ENCODE peak calls at places on chromosomes 16 and 17, in ten cellular contexts. One of them, this sample, is unnamed.

GRCh38 chr17:62819511-62820221 is 11.6 kb upstream of the MARCHF10 start:
- DNase-seq in psoas muscle: peak; percentile 62
- DNase-seq in GM23338: peak; percentile 64
- DNase-seq in fibroblast of lung: peak; percentile 99
- DNase-seq in heart right ventricle: peak; percentile 15
- DNase-seq in mesendoderm: peak; percentile 95
- DNase-seq in IMR-90: peak; percentile 99
- DNase-seq in kidney epithelial cell: peak; percentile 97
- DNase-seq in heart left ventricle: peak; percentile 45
- DNase-seq in CD4-positive, alpha-beta memory T cell: no peak
- DNase-seq in this sample: no peak

GRCh38 chr16:87303431-87303930 is 13.7 kb downstream of the C16orf95 start:
- DNase-seq in heart left ventricle: no peak
- DNase-seq in mesendoderm: no peak
- DNase-seq in fibroblast of lung: peak; percentile 19
- DNase-seq in CD4-positive, alpha-beta memory T cell: no peak
- DNase-seq in kidney epithelial cell: no peak
- DNase-seq in GM23338: no peak
- DNase-seq in heart right ventricle: no peak
- DNase-seq in psoas muscle: no peak
- DNase-seq in IMR-90: peak; percentile 18
- DNase-seq in this sample: no peak

GRCh38 chr17:15233022-15233805 is 31.9 kb downstream of the PMP22 start:
- DNase-seq in heart left ventricle: peak; percentile 29
- DNase-seq in CD4-positive, alpha-beta memory T cell: no peak
- DNase-seq in heart right ventricle: no peak
- DNase-seq in IMR-90: peak; percentile 75
- DNase-seq in GM23338: peak; percentile 54
- DNase-seq in kidney epithelial cell: no peak
- DNase-seq in fibroblast of lung: peak; percentile 50
- DNase-seq in mesendoderm: peak; percentile 76
- DNase-seq in psoas muscle: no peak
- DNase-seq in this sample: no peak

GRCh38 chr17:64151016-64151368 is 21.0 kb upstream of the ERN1 start:
- DNase-seq in IMR-90: no peak
- DNase-seq in heart right ventricle: no peak
- DNase-seq in mesendoderm: no peak
- DNase-seq in GM23338: no peak
- DNase-seq in psoas muscle: no peak
- DNase-seq in fibroblast of lung: no peak
- DNase-seq in heart left ventricle: no peak
- DNase-seq in CD4-positive, alpha-beta memory T cell: no peak
- DNase-seq in kidney epithelial cell: no peak
- DNase-seq in this sample: no peak

GRCh38 chr17:32912218-32912897 is 15.6 kb upstream of the TMEM98 start:
- DNase-seq in heart left ventricle: peak; percentile 39
- DNase-seq in CD4-positive, alpha-beta memory T cell: no peak
- DNase-seq in fibroblast of lung: peak; percentile 62
- DNase-seq in kidney epithelial cell: peak; percentile 44
- DNase-seq in mesendoderm: peak; percentile 72
- DNase-seq in GM23338: peak; percentile 49
- DNase-seq in IMR-90: peak; percentile 76
- DNase-seq in heart right ventricle: peak; percentile 29
- DNase-seq in psoas muscle: peak; percentile 48
- DNase-seq in this sample: peak; percentile 88

GRCh38 chr17:76446449-76447231 is 6.3 kb downstream of the UBE2O start:
- DNase-seq in GM23338: peak; percentile 64
- DNase-seq in heart left ventricle: no peak
- DNase-seq in IMR-90: peak; percentile 92
- DNase-seq in mesendoderm: peak; percentile 86
- DNase-seq in heart right ventricle: no peak
- DNase-seq in fibroblast of lung: peak; percentile 92
- DNase-seq in kidney epithelial cell: peak; percentile 70
- DNase-seq in CD4-positive, alpha-beta memory T cell: no peak
- DNase-seq in psoas muscle: no peak
- DNase-seq in this sample: no peak

GRCh38 chr17:63834431-63835166 is 7.1 kb upstream of the FTSJ3 start:
- DNase-seq in fibroblast of lung: peak; percentile 82
- DNase-seq in psoas muscle: peak; percentile 59
- DNase-seq in GM23338: peak; percentile 90
- DNase-seq in heart left ventricle: peak; percentile 47
- DNase-seq in CD4-positive, alpha-beta memory T cell: peak; percentile 64
- DNase-seq in kidney epithelial cell: no peak
- DNase-seq in mesendoderm: peak; percentile 95
- DNase-seq in IMR-90: peak; percentile 85
- DNase-seq in heart right ventricle: no peak
- DNase-seq in this sample: no peak

GRCh38 chr17:7177954-7178477 is 1.2 kb downstream of the ASGR1 start:
- DNase-seq in CD4-positive, alpha-beta memory T cell: no peak
- DNase-seq in fibroblast of lung: peak; percentile 48
- DNase-seq in IMR-90: peak; percentile 71
- DNase-seq in psoas muscle: no peak
- DNase-seq in heart left ventricle: no peak
- DNase-seq in heart right ventricle: no peak
- DNase-seq in GM23338: peak; percentile 74
- DNase-seq in mesendoderm: peak; percentile 72
- DNase-seq in kidney epithelial cell: no peak
- DNase-seq in this sample: peak; percentile 13

GRCh38 chr17:21066394-21066793 is 23.6 kb upstream of the USP22 start:
- DNase-seq in CD4-positive, alpha-beta memory T cell: no peak
- DNase-seq in heart left ventricle: no peak
- DNase-seq in GM23338: no peak
- DNase-seq in kidney epithelial cell: no peak
- DNase-seq in IMR-90: no peak
- DNase-seq in psoas muscle: no peak
- DNase-seq in fibroblast of lung: no peak
- DNase-seq in heart right ventricle: no peak
- DNase-seq in mesendoderm: no peak
- DNase-seq in this sample: no peak

GRCh38 chr17:59803377-59803757 is 89.4 kb downstream of the TUBD1 start:
- DNase-seq in mesendoderm: no peak
- DNase-seq in psoas muscle: no peak
- DNase-seq in CD4-positive, alpha-beta memory T cell: no peak
- DNase-seq in heart right ventricle: no peak
- DNase-seq in GM23338: no peak
- DNase-seq in fibroblast of lung: no peak
- DNase-seq in IMR-90: no peak
- DNase-seq in heart left ventricle: no peak
- DNase-seq in kidney epithelial cell: no peak
- DNase-seq in this sample: no peak

GRCh38 chr17:64264891-64265290 is 1.8 kb upstream of the TEX2 start:
- DNase-seq in IMR-90: no peak
- DNase-seq in mesendoderm: no peak
- DNase-seq in CD4-positive, alpha-beta memory T cell: no peak
- DNase-seq in psoas muscle: no peak
- DNase-seq in heart left ventricle: no peak
- DNase-seq in heart right ventricle: no peak
- DNase-seq in kidney epithelial cell: no peak
- DNase-seq in GM23338: no peak
- DNase-seq in fibroblast of lung: no peak
- DNase-seq in this sample: no peak

GRCh38 chr17:37713028-37713431 is 31.8 kb downstream of the HNF1B start:
- DNase-seq in GM23338: no peak
- DNase-seq in kidney epithelial cell: no peak
- DNase-seq in IMR-90: no peak
- DNase-seq in mesendoderm: no peak
- DNase-seq in heart left ventricle: no peak
- DNase-seq in psoas muscle: no peak
- DNase-seq in heart right ventricle: no peak
- DNase-seq in CD4-positive, alpha-beta memory T cell: no peak
- DNase-seq in fibroblast of lung: no peak
- DNase-seq in this sample: peak; percentile 61

GRCh38 chr17:20243524-20243923 is 223.8 kb downstream of the LGALS9B start:
- DNase-seq in CD4-positive, alpha-beta memory T cell: no peak
- DNase-seq in GM23338: no peak
- DNase-seq in heart left ventricle: no peak
- DNase-seq in heart right ventricle: no peak
- DNase-seq in psoas muscle: no peak
- DNase-seq in mesendoderm: no peak
- DNase-seq in kidney epithelial cell: no peak
- DNase-seq in IMR-90: peak; percentile 37
- DNase-seq in fibroblast of lung: peak; percentile 80
- DNase-seq in this sample: no peak

GRCh38 chr16:26554030-26554429 is 512.7 kb upstream of the C16orf82 start:
- DNase-seq in mesendoderm: no peak
- DNase-seq in fibroblast of lung: no peak
- DNase-seq in GM23338: no peak
- DNase-seq in heart left ventricle: no peak
- DNase-seq in IMR-90: no peak
- DNase-seq in psoas muscle: no peak
- DNase-seq in kidney epithelial cell: no peak
- DNase-seq in CD4-positive, alpha-beta memory T cell: no peak
- DNase-seq in heart right ventricle: no peak
- DNase-seq in this sample: no peak

GRCh38 chr17:45371414-45372324 is 54.8 kb upstream of the MAP3K14 start:
- DNase-seq in mesendoderm: peak; percentile 99
- DNase-seq in psoas muscle: peak; percentile 90
- DNase-seq in CD4-positive, alpha-beta memory T cell: no peak
- DNase-seq in GM23338: peak; percentile 95
- DNase-seq in fibroblast of lung: peak; percentile 98
- DNase-seq in kidney epithelial cell: peak; percentile 83
- DNase-seq in heart right ventricle: peak; percentile 80
- DNase-seq in IMR-90: peak; percentile 96
- DNase-seq in heart left ventricle: peak; percentile 82
- DNase-seq in this sample: peak; percentile 78

GRCh38 chr16:65500007-65500406 is 378.1 kb upstream of the CDH11 start:
- DNase-seq in mesendoderm: peak; percentile 23
- DNase-seq in IMR-90: peak; percentile 31
- DNase-seq in psoas muscle: no peak
- DNase-seq in heart right ventricle: no peak
- DNase-seq in heart left ventricle: no peak
- DNase-seq in kidney epithelial cell: no peak
- DNase-seq in CD4-positive, alpha-beta memory T cell: no peak
- DNase-seq in GM23338: no peak
- DNase-seq in fibroblast of lung: peak; percentile 69
- DNase-seq in this sample: no peak

GRCh38 chr16:85522842-85523601 is 90.1 kb upstream of the GSE1 start:
- DNase-seq in IMR-90: peak; percentile 24
- DNase-seq in kidney epithelial cell: no peak
- DNase-seq in psoas muscle: no peak
- DNase-seq in CD4-positive, alpha-beta memory T cell: no peak
- DNase-seq in GM23338: no peak
- DNase-seq in fibroblast of lung: peak; percentile 36
- DNase-seq in heart right ventricle: peak; percentile 68
- DNase-seq in mesendoderm: peak; percentile 53
- DNase-seq in heart left ventricle: peak; percentile 56
- DNase-seq in this sample: no peak

GRCh38 chr17:20187049-20187448 is 177.9 kb downstream of the SPECC1 start:
- DNase-seq in kidney epithelial cell: no peak
- DNase-seq in heart left ventricle: no peak
- DNase-seq in psoas muscle: no peak
- DNase-seq in GM23338: no peak
- DNase-seq in fibroblast of lung: peak; percentile 89
- DNase-seq in mesendoderm: no peak
- DNase-seq in CD4-positive, alpha-beta memory T cell: no peak
- DNase-seq in IMR-90: peak; percentile 68
- DNase-seq in heart right ventricle: no peak
- DNase-seq in this sample: no peak

GRCh38 chr17:75064460-75064859 is 17.4 kb downstream of the KCTD2 start:
- DNase-seq in CD4-positive, alpha-beta memory T cell: no peak
- DNase-seq in IMR-90: no peak
- DNase-seq in heart right ventricle: no peak
- DNase-seq in heart left ventricle: no peak
- DNase-seq in psoas muscle: no peak
- DNase-seq in kidney epithelial cell: no peak
- DNase-seq in GM23338: no peak
- DNase-seq in mesendoderm: no peak
- DNase-seq in fibroblast of lung: no peak
- DNase-seq in this sample: no peak

GRCh38 chr17:77638229-77638628 is 320.3 kb upstream of the TNRC6C start:
- DNase-seq in psoas muscle: no peak
- DNase-seq in GM23338: no peak
- DNase-seq in heart left ventricle: no peak
- DNase-seq in fibroblast of lung: no peak
- DNase-seq in mesendoderm: no peak
- DNase-seq in CD4-positive, alpha-beta memory T cell: no peak
- DNase-seq in kidney epithelial cell: no peak
- DNase-seq in IMR-90: no peak
- DNase-seq in heart right ventricle: no peak
- DNase-seq in this sample: no peak
- H3K27me3 ChIP-seq in psoas muscle: no peaks in the 10 kb centered on the region
- H3K27me3 ChIP-seq in GM23338: no peaks in the 10 kb centered on the region
- H3K27me3 ChIP-seq in heart left ventricle: no peaks in the 10 kb centered on the region
- H3K27me3 ChIP-seq in fibroblast of lung: no peaks in the 10 kb centered on the region
- H3K27me3 ChIP-seq in mesendoderm: no peaks in the 10 kb centered on the region
- H3K27me3 ChIP-seq in CD4-positive, alpha-beta memory T cell: no peaks in the 10 kb centered on the region
- H3K27me3 ChIP-seq in kidney epithelial cell: peaks cover 14% of the 10 kb centered on the region
- H3K27me3 ChIP-seq in IMR-90: peaks cover 58% of the 10 kb centered on the region
- H3K27me3 ChIP-seq in heart right ventricle: peaks cover 5% of the 10 kb centered on the region
- H3K27me3 ChIP-seq in this sample: no peaks in the 10 kb centered on the region

DNA sequence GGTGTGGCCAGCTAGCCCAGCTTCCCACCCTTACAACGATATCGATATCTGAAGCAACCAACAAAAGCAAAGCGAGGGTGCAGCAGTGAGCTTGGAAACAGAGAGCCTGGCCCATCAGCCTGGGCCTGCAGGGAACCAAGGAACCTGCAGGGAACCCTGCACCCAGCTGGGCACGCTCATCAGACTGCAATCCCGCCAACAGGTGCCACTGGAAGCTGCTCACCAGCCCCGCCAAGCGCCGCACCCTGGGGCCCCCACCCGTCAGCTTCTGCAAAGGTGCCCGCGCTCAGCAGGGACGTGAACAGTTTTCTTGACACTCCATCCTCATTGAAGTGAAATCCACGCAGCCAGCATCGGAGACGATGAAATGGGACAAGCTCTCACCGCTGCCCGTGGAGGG is 250.7 kb downstream of the RBFOX3 start:
- DNase-seq in psoas muscle: no peak
- DNase-seq in mesendoderm: no peak
- DNase-seq in heart right ventricle: no peak
- DNase-seq in IMR-90: no peak
- DNase-seq in fibroblast of lung: no peak
- DNase-seq in GM23338: no peak
- DNase-seq in kidney epithelial cell: no peak
- DNase-seq in CD4-positive, alpha-beta memory T cell: no peak
- DNase-seq in heart left ventricle: no peak
- DNase-seq in this sample: no peak
- H3K27me3 ChIP-seq in psoas muscle: no peaks in the 10 kb centered on the region
- H3K27me3 ChIP-seq in mesendoderm: no peaks in the 10 kb centered on the region
- H3K27me3 ChIP-seq in heart right ventricle: peaks cover 88% of the 10 kb centered on the region
- H3K27me3 ChIP-seq in IMR-90: peaks cover 17% of the 10 kb centered on the region
- H3K27me3 ChIP-seq in fibroblast of lung: no peaks in the 10 kb centered on the region
- H3K27me3 ChIP-seq in GM23338: no peaks in the 10 kb centered on the region
- H3K27me3 ChIP-seq in kidney epithelial cell: peaks cover 10% of the 10 kb centered on the region
- H3K27me3 ChIP-seq in CD4-positive, alpha-beta memory T cell: no peaks in the 10 kb centered on the region
- H3K27me3 ChIP-seq in heart left ventricle: peaks cover 76% of the 10 kb centered on the region
- H3K27me3 ChIP-seq in this sample: no peaks in the 10 kb centered on the region

GRCh38 chr16:79954920-79955705 is 354.6 kb upstream of the MAF start:
- DNase-seq in CD4-positive, alpha-beta memory T cell: no peak
- DNase-seq in psoas muscle: no peak
- DNase-seq in heart right ventricle: no peak
- DNase-seq in heart left ventricle: no peak
- DNase-seq in kidney epithelial cell: no peak
- DNase-seq in GM23338: no peak
- DNase-seq in IMR-90: no peak
- DNase-seq in fibroblast of lung: no peak
- DNase-seq in mesendoderm: no peak
- DNase-seq in this sample: no peak
- H3K27me3 ChIP-seq in CD4-positive, alpha-beta memory T cell: no peaks in the 10 kb centered on the region
- H3K27me3 ChIP-seq in psoas muscle: no peaks in the 10 kb centered on the region
- H3K27me3 ChIP-seq in heart right ventricle: no peaks in the 10 kb centered on the region
- H3K27me3 ChIP-seq in heart left ventricle: no peaks in the 10 kb centered on the region
- H3K27me3 ChIP-seq in kidney epithelial cell: no peaks in the 10 kb centered on the region
- H3K27me3 ChIP-seq in GM23338: no peaks in the 10 kb centered on the region
- H3K27me3 ChIP-seq in IMR-90: no peaks in the 10 kb centered on the region
- H3K27me3 ChIP-seq in fibroblast of lung: no peaks in the 10 kb centered on the region
- H3K27me3 ChIP-seq in mesendoderm: no peaks in the 10 kb centered on the region
- H3K27me3 ChIP-seq in this sample: no peaks in the 10 kb centered on the region

GRCh38 chr17:9587969-9588656 is 11.7 kb downstream of the CFAP52 start:
- DNase-seq in heart right ventricle: no peak
- DNase-seq in heart left ventricle: no peak
- DNase-seq in IMR-90: no peak
- DNase-seq in CD4-positive, alpha-beta memory T cell: no peak
- DNase-seq in kidney epithelial cell: no peak
- DNase-seq in psoas muscle: no peak
- DNase-seq in mesendoderm: peak; percentile 21
- DNase-seq in GM23338: peak; percentile 33
- DNase-seq in fibroblast of lung: no peak
- DNase-seq in this sample: no peak
- H3K27me3 ChIP-seq in heart right ventricle: no peaks in the 10 kb centered on the region
- H3K27me3 ChIP-seq in heart left ventricle: no peaks in the 10 kb centered on the region
- H3K27me3 ChIP-seq in IMR-90: no peaks in the 10 kb centered on the region
- H3K27me3 ChIP-seq in CD4-positive, alpha-beta memory T cell: no peaks in the 10 kb centered on the region
- H3K27me3 ChIP-seq in kidney epithelial cell: no peaks in the 10 kb centered on the region
- H3K27me3 ChIP-seq in psoas muscle: no peaks in the 10 kb centered on the region
- H3K27me3 ChIP-seq in mesendoderm: no peaks in the 10 kb centered on the region
- H3K27me3 ChIP-seq in GM23338: no peaks in the 10 kb centered on the region
- H3K27me3 ChIP-seq in fibroblast of lung: no peaks in the 10 kb centered on the region
- H3K27me3 ChIP-seq in this sample: no peaks in the 10 kb centered on the region